ENCODE peak calls at places on chromosomes 4 and X, in nine cellular contexts. One of them, this sample, is unnamed.

GRCh38 chr4:46389301-46389761 is 597 bp downstream of the GABRA2 start:
- DNase-seq in H9: peak; percentile 55
- DNase-seq in Peyer's patch: no peak
- DNase-seq in RWPE1: peak; percentile 8
- DNase-seq in bronchial epithelial cell: no peak
- DNase-seq in GM10248: no peak
- DNase-seq in omental fat pad: no peak
- DNase-seq in astrocyte of the spinal cord: peak; percentile 25
- DNase-seq in HL-60: no peak
- DNase-seq in this sample: no peak

GRCh38 chr4:153521995-153522799 is 56.0 kb downstream of the TMEM131L start:
- DNase-seq in H9: peak; percentile 61
- DNase-seq in Peyer's patch: peak; percentile 58
- DNase-seq in RWPE1: no peak
- DNase-seq in bronchial epithelial cell: no peak
- DNase-seq in GM10248: no peak
- DNase-seq in omental fat pad: no peak
- DNase-seq in astrocyte of the spinal cord: no peak
- DNase-seq in HL-60: peak; percentile 86
- DNase-seq in this sample: no peak

GRCh38 chr4:83947811-83948210 is 411.9 kb downstream of the GPAT3 start:
- DNase-seq in H9: no peak
- DNase-seq in Peyer's patch: no peak
- DNase-seq in RWPE1: no peak
- DNase-seq in bronchial epithelial cell: no peak
- DNase-seq in GM10248: no peak
- DNase-seq in omental fat pad: no peak
- DNase-seq in astrocyte of the spinal cord: no peak
- DNase-seq in HL-60: no peak
- DNase-seq in this sample: no peak

GRCh38 chr4:63742882-63743281 is 666.4 kb downstream of the TECRL start:
- DNase-seq in H9: no peak
- DNase-seq in Peyer's patch: no peak
- DNase-seq in RWPE1: no peak
- DNase-seq in bronchial epithelial cell: no peak
- DNase-seq in GM10248: no peak
- DNase-seq in omental fat pad: no peak
- DNase-seq in astrocyte of the spinal cord: no peak
- DNase-seq in HL-60: no peak
- DNase-seq in this sample: no peak

GRCh38 chr4:8260656-8261111 is 8.9 kb upstream of the HTRA3 start:
- DNase-seq in H9: no peak
- DNase-seq in Peyer's patch: no peak
- DNase-seq in RWPE1: no peak
- DNase-seq in bronchial epithelial cell: peak; percentile 51
- DNase-seq in GM10248: no peak
- DNase-seq in omental fat pad: no peak
- DNase-seq in astrocyte of the spinal cord: peak; percentile 81
- DNase-seq in HL-60: no peak
- DNase-seq in this sample: no peak

GRCh38 chr4:37928896-37929537 is 31.2 kb upstream of the PTTG2 start:
- DNase-seq in H9: no peak
- DNase-seq in Peyer's patch: no peak
- DNase-seq in RWPE1: no peak
- DNase-seq in bronchial epithelial cell: no peak
- DNase-seq in GM10248: no peak
- DNase-seq in omental fat pad: no peak
- DNase-seq in astrocyte of the spinal cord: peak; percentile 39
- DNase-seq in HL-60: no peak
- DNase-seq in this sample: no peak

GRCh38 chr4:71026086-71026485 is 32.6 kb downstream of the DCK start:
- DNase-seq in H9: no peak
- DNase-seq in Peyer's patch: no peak
- DNase-seq in RWPE1: peak; percentile 45
- DNase-seq in bronchial epithelial cell: peak; percentile 75
- DNase-seq in GM10248: no peak
- DNase-seq in omental fat pad: no peak
- DNase-seq in astrocyte of the spinal cord: peak; percentile 77
- DNase-seq in HL-60: no peak
- DNase-seq in this sample: no peak

GRCh38 chr4:101355767-101356702 is 8.7 kb upstream of the PPP3CA start:
- DNase-seq in H9: no peak
- DNase-seq in Peyer's patch: no peak
- DNase-seq in RWPE1: peak; percentile 71
- DNase-seq in bronchial epithelial cell: peak; percentile 93
- DNase-seq in GM10248: no peak
- DNase-seq in omental fat pad: no peak
- DNase-seq in astrocyte of the spinal cord: peak; percentile 84
- DNase-seq in HL-60: no peak
- DNase-seq in this sample: no peak

GRCh38 chr4:71944956-71945355 is 86.8 kb upstream of the NPFFR2 start:
- DNase-seq in H9: no peak
- DNase-seq in Peyer's patch: no peak
- DNase-seq in RWPE1: no peak
- DNase-seq in bronchial epithelial cell: peak; percentile 54
- DNase-seq in GM10248: no peak
- DNase-seq in omental fat pad: no peak
- DNase-seq in astrocyte of the spinal cord: peak; percentile 54
- DNase-seq in HL-60: no peak
- DNase-seq in this sample: no peak

GRCh38 chr4:16021804-16022560 is 59.0 kb upstream of the FGFBP2 start:
- DNase-seq in H9: no peak
- DNase-seq in Peyer's patch: no peak
- DNase-seq in RWPE1: no peak
- DNase-seq in bronchial epithelial cell: no peak
- DNase-seq in GM10248: no peak
- DNase-seq in omental fat pad: no peak
- DNase-seq in astrocyte of the spinal cord: no peak
- DNase-seq in HL-60: no peak
- DNase-seq in this sample: no peak

GRCh38 chr4:822361-823092 is 3.4 kb downstream of the CPLX1 start:
- DNase-seq in H9: no peak
- DNase-seq in Peyer's patch: no peak
- DNase-seq in RWPE1: no peak
- DNase-seq in bronchial epithelial cell: no peak
- DNase-seq in GM10248: no peak
- DNase-seq in omental fat pad: no peak
- DNase-seq in astrocyte of the spinal cord: no peak
- DNase-seq in HL-60: no peak
- DNase-seq in this sample: no peak

GRCh38 chr4:159400782-159401712 is 298.2 kb downstream of the RAPGEF2 start:
- DNase-seq in H9: no peak
- DNase-seq in Peyer's patch: no peak
- DNase-seq in RWPE1: no peak
- DNase-seq in bronchial epithelial cell: no peak
- DNase-seq in GM10248: no peak
- DNase-seq in omental fat pad: no peak
- DNase-seq in astrocyte of the spinal cord: peak; percentile 26
- DNase-seq in HL-60: peak; percentile 41
- DNase-seq in this sample: no peak

GRCh38 chr4:86909540-86909939 is 17.3 kb upstream of the C4orf36 start:
- DNase-seq in H9: no peak
- DNase-seq in Peyer's patch: no peak
- DNase-seq in RWPE1: no peak
- DNase-seq in bronchial epithelial cell: no peak
- DNase-seq in GM10248: no peak
- DNase-seq in omental fat pad: no peak
- DNase-seq in astrocyte of the spinal cord: no peak
- DNase-seq in HL-60: no peak
- DNase-seq in this sample: no peak

GRCh38 chr4:84493092-84493850 is 5.8 kb downstream of the NKX6-1 start:
- DNase-seq in H9: peak; percentile 77
- DNase-seq in Peyer's patch: no peak
- DNase-seq in RWPE1: no peak
- DNase-seq in bronchial epithelial cell: no peak
- DNase-seq in GM10248: no peak
- DNase-seq in omental fat pad: no peak
- DNase-seq in astrocyte of the spinal cord: peak; percentile 37
- DNase-seq in HL-60: no peak
- DNase-seq in this sample: no peak

GRCh38 chr4:143667461-143667860 is 33.0 kb downstream of the FREM3 start:
- DNase-seq in H9: no peak
- DNase-seq in Peyer's patch: no peak
- DNase-seq in RWPE1: no peak
- DNase-seq in bronchial epithelial cell: no peak
- DNase-seq in GM10248: no peak
- DNase-seq in omental fat pad: no peak
- DNase-seq in astrocyte of the spinal cord: peak; percentile 19
- DNase-seq in HL-60: no peak
- DNase-seq in this sample: no peak

GRCh38 chr4:4534515-4535145 is 7.2 kb downstream of the STX18 start:
- DNase-seq in H9: no peak
- DNase-seq in Peyer's patch: no peak
- DNase-seq in RWPE1: no peak
- DNase-seq in bronchial epithelial cell: no peak
- DNase-seq in GM10248: no peak
- DNase-seq in omental fat pad: no peak
- DNase-seq in astrocyte of the spinal cord: no peak
- DNase-seq in HL-60: no peak
- DNase-seq in this sample: no peak

GRCh38 chrX:107542500-107542899 is 85.8 kb upstream of the PRPS1 start:
- DNase-seq in H9: peak; percentile 65
- DNase-seq in Peyer's patch: no peak
- DNase-seq in RWPE1: peak; percentile 1
- DNase-seq in bronchial epithelial cell: peak; percentile 15
- DNase-seq in GM10248: no peak
- DNase-seq in omental fat pad: no peak
- DNase-seq in astrocyte of the spinal cord: peak; percentile 27
- DNase-seq in HL-60: no peak
- DNase-seq in this sample: no peak

GRCh38 chr4:89312066-89312465 is 4.5 kb upstream of the GPRIN3 start:
- DNase-seq in H9: no peak
- DNase-seq in Peyer's patch: no peak
- DNase-seq in RWPE1: no peak
- DNase-seq in bronchial epithelial cell: no peak
- DNase-seq in GM10248: no peak
- DNase-seq in omental fat pad: no peak
- DNase-seq in astrocyte of the spinal cord: no peak
- DNase-seq in HL-60: no peak
- DNase-seq in this sample: no peak

DNA sequence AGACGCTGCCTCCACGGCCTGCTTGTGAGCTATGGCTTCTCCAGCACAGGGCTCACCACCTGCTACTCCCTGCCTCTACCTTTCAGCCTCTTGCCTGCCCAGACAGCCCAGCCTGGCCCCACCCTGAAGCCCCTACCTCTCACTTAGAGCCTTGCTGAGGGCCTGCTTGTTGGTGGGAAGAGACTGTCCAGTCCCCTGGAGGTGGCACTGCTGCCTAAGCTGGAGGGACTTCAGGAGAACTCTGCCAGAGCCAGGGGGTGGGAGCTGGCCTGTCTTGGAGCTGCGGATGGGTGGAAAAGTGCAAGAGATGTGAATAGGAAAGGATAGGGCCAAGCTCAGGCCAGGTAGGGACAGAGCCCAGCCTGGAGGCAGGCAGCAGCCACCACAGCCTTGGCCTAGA is 2.7 kb upstream of the ZNF185 start:
- DNase-seq in H9: no peak
- DNase-seq in Peyer's patch: no peak
- DNase-seq in RWPE1: no peak
- DNase-seq in bronchial epithelial cell: no peak
- DNase-seq in GM10248: no peak
- DNase-seq in omental fat pad: no peak
- DNase-seq in astrocyte of the spinal cord: no peak
- DNase-seq in HL-60: no peak
- DNase-seq in this sample: no peak
- TF ChIP-seq CTCF in H9: no peak
- TF ChIP-seq CTCF in Peyer's patch: no peak
- TF ChIP-seq CTCF in RWPE1: no peak
- TF ChIP-seq CTCF in bronchial epithelial cell: no peak
- TF ChIP-seq CTCF in GM10248: no peak
- TF ChIP-seq CTCF in omental fat pad: no peak
- TF ChIP-seq CTCF in astrocyte of the spinal cord: no peak
- TF ChIP-seq CTCF in HL-60: no peak
- TF ChIP-seq CTCF in this sample: no peak

GRCh38 chr4:67198757-67199156 is 346.5 kb downstream of the CENPC start:
- DNase-seq in H9: peak; percentile 31
- DNase-seq in Peyer's patch: no peak
- DNase-seq in RWPE1: peak; percentile 1
- DNase-seq in bronchial epithelial cell: peak; percentile 74
- DNase-seq in GM10248: peak; percentile 4
- DNase-seq in omental fat pad: no peak
- DNase-seq in astrocyte of the spinal cord: peak; percentile 70
- DNase-seq in HL-60: no peak
- DNase-seq in this sample: no peak
- TF ChIP-seq CTCF in H9: peak; percentile 69
- TF ChIP-seq CTCF in Peyer's patch: no peak
- TF ChIP-seq CTCF in RWPE1: peak; percentile 19
- TF ChIP-seq CTCF in bronchial epithelial cell: peak; percentile 31
- TF ChIP-seq CTCF in GM10248: no peak
- TF ChIP-seq CTCF in omental fat pad: no peak
- TF ChIP-seq CTCF in astrocyte of the spinal cord: peak; percentile 41
- TF ChIP-seq CTCF in HL-60: peak; percentile 5
- TF ChIP-seq CTCF in this sample: no peak

DNA sequence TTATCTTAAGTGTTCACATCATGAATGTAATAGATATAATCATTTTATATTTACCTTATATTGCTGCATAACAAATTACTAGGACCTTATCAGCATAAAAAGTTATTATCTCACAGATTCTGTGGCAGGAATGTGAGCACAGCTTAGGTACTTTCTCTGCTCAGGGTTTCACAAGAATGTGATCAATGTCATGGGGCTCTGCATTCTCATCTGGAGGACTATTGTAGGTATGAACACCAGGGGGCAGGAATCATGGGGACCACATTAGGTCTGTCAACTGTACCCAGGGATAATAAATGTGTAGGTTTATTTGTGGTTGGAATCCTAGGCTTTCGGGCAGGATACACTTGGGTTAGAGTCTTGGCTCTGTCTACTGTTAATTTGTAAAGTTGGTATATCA is 519.2 kb downstream of the ARAP2 start:
- DNase-seq in H9: peak; percentile 31
- DNase-seq in Peyer's patch: no peak
- DNase-seq in RWPE1: no peak
- DNase-seq in bronchial epithelial cell: peak; percentile 1
- DNase-seq in GM10248: no peak
- DNase-seq in omental fat pad: no peak
- DNase-seq in astrocyte of the spinal cord: no peak
- DNase-seq in HL-60: no peak
- DNase-seq in this sample: no peak
- TF ChIP-seq CTCF in H9: peak; percentile 63
- TF ChIP-seq CTCF in Peyer's patch: no peak
- TF ChIP-seq CTCF in RWPE1: no peak
- TF ChIP-seq CTCF in bronchial epithelial cell: no peak
- TF ChIP-seq CTCF in GM10248: no peak
- TF ChIP-seq CTCF in omental fat pad: no peak
- TF ChIP-seq CTCF in astrocyte of the spinal cord: no peak
- TF ChIP-seq CTCF in HL-60: no peak
- TF ChIP-seq CTCF in this sample: no peak

DNA sequence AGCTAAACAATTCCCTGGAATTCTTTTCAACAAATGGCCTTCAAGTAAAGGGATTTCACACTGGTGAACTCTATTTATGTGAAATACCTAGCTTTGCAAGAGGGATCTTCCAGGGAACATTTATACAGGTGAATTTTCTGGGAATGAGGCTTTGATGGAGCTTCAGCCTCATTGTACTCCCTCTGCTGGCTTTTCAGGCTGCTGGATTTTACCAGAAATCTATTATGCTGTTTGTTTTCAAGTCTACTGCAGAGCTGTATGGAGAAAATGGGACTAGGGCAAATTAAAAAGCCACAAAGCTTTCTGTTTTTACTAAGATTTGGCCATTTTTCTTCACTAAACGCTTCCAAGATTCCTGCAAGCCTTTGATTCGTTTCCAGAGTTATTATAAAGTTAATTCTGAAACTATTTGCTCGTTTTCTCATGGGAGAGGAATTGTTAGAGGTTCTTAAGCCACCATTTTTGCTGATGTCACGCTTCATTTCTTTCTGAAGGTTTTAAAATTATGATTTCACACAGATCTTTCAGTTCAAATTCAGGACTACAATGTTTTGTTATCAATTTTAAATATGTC is 31.6 kb downstream of the KDM6A start:
- DNase-seq in H9: no peak
- DNase-seq in Peyer's patch: no peak
- DNase-seq in RWPE1: no peak
- DNase-seq in bronchial epithelial cell: no peak
- DNase-seq in GM10248: no peak
- DNase-seq in omental fat pad: no peak
- DNase-seq in astrocyte of the spinal cord: no peak
- DNase-seq in HL-60: no peak
- DNase-seq in this sample: no peak
- TF ChIP-seq CTCF in H9: peak; percentile 35
- TF ChIP-seq CTCF in Peyer's patch: no peak
- TF ChIP-seq CTCF in RWPE1: no peak
- TF ChIP-seq CTCF in bronchial epithelial cell: no peak
- TF ChIP-seq CTCF in GM10248: no peak
- TF ChIP-seq CTCF in omental fat pad: no peak
- TF ChIP-seq CTCF in astrocyte of the spinal cord: peak; percentile 36
- TF ChIP-seq CTCF in HL-60: no peak
- TF ChIP-seq CTCF in this sample: no peak